ENCODE peak calls at places on chromosomes 5 and 9, in five cellular contexts. O is A549, T is GM23338, N is HepG2, D is GM12878. A is an unnamed sample.

GRCh38 chr9:83220737-83221136 is 157.8 kb upstream of the RASEF start:
- DNase-seq in O (no peak), T (no peak), N (peak; percentile 30), D (peak; percentile 7), A (no peak)

GRCh38 chr5:154101184-154101583 is 62.4 kb downstream of the MFAP3 start:
- DNase-seq in O (no peak), T (no peak), N (no peak), D (no peak), A (no peak)

GRCh38 chr5:73152411-73153388 is 20.3 kb upstream of the TMEM174 start:
- DNase-seq in O (no peak), T (peak; percentile 56), N (no peak), D (no peak), A (peak; percentile 8)

GRCh38 chr9:128946945-128947422 is 419 bp downstream of the DOLK start:
- DNase-seq in O (no peak), T (peak; percentile 27), N (no peak), D (no peak), A (no peak)

GRCh38 chr5:18465833-18466681 is 831.8 kb downstream of the TAF11L14 start:
- DNase-seq in O (peak; percentile 13), T (peak; percentile 93), N (peak; percentile 41), D (peak; percentile 17), A (peak; percentile 37)

GRCh38 chr9:29437515-29437914 is 1864.2 kb upstream of the C9orf72 start:
- DNase-seq in O (no peak), T (no peak), N (no peak), D (no peak), A (no peak)

GRCh38 chr9:124881138-124881743 is 19.3 kb downstream of the ARPC5L start:
- DNase-seq in O (no peak), T (no peak), N (no peak), D (no peak), A (no peak)

GRCh38 chr9:37963936-37964739 is 60.2 kb upstream of the SLC25A51 start:
- DNase-seq in O (peak; percentile 54), T (no peak), N (peak; percentile 94), D (no peak), A (no peak)

GRCh38 chr9:89770779-89771178 is 166.0 kb downstream of the GADD45G start:
- DNase-seq in O (no peak), T (no peak), N (no peak), D (no peak), A (no peak)

GRCh38 chr9:87594218-87594617 is 96.6 kb downstream of the DAPK1 start:
- DNase-seq in O (no peak), T (no peak), N (no peak), D (no peak), A (no peak)

GRCh38 chr5:1186351-1187233 is 14.8 kb upstream of the SLC6A19 start:
- DNase-seq in O (no peak), T (no peak), N (peak; percentile 75), D (no peak), A (no peak)

GRCh38 chr9:37650873-37651768 is at the start of gene FRMPD1:
- DNase-seq in O (peak; percentile 44), T (peak; percentile 88), N (peak; percentile 17), D (no peak), A (peak; percentile 69)

GRCh38 chr5:1184481-1184880 is 16.9 kb upstream of the SLC6A19 start:
- DNase-seq in O (no peak), T (no peak), N (no peak), D (no peak), A (no peak)

DNA sequence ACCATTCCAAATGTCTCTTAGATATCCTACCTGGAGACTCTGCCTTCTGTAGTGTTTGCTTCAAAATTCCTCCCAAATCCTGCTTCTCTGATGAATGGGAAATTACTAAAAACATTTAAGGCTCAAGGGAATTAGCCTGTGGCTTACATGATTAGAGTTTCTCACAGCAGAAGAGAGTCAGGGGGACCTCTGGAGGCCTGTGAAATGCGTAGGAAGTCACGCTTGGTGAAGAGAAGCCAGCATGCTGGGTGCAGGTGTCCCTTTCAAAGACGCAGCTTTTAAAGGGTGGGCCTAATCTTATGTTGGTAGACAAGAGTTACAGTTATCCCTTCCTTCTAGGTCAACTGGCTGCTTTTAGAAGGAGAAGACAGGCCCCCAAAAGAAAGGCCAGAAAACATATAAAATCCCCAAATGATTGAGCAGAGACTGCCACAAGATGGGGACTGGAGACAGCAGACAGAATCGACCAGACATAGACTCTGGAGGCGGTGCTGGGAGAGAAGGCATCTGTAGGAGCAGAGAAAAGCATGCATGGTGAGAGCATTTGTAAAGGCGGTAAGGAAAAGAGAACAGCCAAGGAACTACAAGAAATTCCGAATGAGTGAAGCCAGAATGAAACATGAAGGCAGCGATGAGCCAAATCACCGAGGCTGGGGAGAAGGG is 42.3 kb downstream of the B4GALT1 start:
- DNase-seq in O (no peak), T (no peak), N (no peak), D (no peak), A (no peak)
- TF ChIP-seq JUNB in O (no peak), T (no peak), N (no peak), D (no peak), A (no peak)

GRCh38 chr9:2758162-2758950 is 41.0 kb downstream of the KCNV2 start:
- DNase-seq in O (no peak), T (no peak), N (no peak), D (no peak), A (no peak)
- TF ChIP-seq JUNB in O (no peak), T (no peak), N (no peak), D (no peak), A (no peak)

DNA sequence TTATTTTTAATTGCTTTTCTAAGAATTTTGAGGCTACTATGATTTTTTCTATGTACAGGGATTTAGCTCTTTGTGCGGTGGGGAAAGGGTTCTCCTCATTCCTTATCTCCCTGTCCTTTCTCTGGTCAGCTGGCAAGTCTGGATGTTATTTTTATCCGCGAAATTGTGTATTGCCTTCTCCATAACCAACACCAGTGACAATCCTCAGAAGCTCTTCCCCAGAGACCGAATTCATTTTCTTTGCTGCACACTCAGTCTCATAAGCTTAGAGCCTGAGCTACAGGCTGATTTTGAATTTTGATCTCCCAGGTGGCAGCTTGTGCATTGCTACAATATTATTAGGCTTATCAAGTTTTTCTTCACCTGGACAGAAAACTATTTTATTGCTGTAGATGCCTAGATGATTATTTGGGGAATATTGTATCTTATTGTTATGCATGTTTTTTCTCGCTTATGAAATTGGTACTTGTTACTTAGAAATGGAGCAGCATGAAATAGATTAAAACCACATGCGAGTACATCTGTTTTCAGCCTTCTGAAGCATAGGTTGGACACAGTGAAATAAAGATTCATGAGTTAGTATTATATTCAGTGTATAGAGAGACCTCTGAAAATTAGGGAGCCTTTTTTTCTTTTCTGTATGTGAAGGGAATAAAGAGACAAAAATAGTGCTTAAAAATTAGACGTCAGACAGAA is 27.3 kb downstream of the CPEB4 start:
- DNase-seq in O (no peak), T (no peak), N (no peak), D (no peak), A (no peak)
- TF ChIP-seq JUNB in O (no peak), T (no peak), N (no peak), D (no peak), A (no peak)

GRCh38 chr5:141872496-141873356 is 5.5 kb downstream of the PCDH1 start:
- DNase-seq in O (no peak), T (peak; percentile 96), N (no peak), D (no peak), A (no peak)
- TF ChIP-seq JUNB in O (no peak), T (no peak), N (no peak), D (no peak), A (no peak)

DNA sequence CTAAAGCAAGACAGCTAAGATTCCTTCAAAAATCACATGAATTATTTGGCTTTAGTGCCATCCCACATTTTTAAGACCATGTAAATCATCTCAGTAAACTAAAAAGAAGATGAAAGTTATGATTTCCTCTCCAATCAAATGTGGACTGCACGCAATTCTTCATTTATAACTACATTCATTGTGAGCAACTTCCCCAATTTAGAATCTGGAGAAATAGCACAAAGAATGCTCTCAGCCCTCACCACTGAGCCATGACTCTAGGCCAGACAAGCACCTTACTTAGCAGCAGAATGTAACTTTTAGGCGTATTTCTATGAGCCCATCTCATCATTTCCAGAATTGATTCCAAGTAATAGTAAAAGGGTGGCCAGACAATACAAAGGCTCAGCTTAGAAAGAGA is 616.6 kb downstream of the TLE1 start:
- DNase-seq in O (no peak), T (no peak), N (no peak), D (no peak), A (no peak)
- TF ChIP-seq JUNB in O (no peak), T (no peak), N (no peak), D (no peak), A (no peak)

GRCh38 chr5:10760976-10761841 is at the start of gene DAP:
- DNase-seq in O (peak; percentile 62), T (peak; percentile 87), N (peak; percentile 36), D (peak; percentile 63), A (peak; percentile 95)
- TF ChIP-seq JUNB in O (no peak), T (no peak), N (no peak), D (no peak), A (no peak)

GRCh38 chr5:52007230-52007858 is 624.1 kb downstream of the ISL1 start:
- DNase-seq in O (peak; percentile 1), T (peak; percentile 66), N (peak; percentile 33), D (no peak), A (peak; percentile 4)
- TF ChIP-seq JUNB in O (no peak), T (no peak), N (no peak), D (no peak), A (no peak)